ENCODE peak calls at places on chromosome 3, in four cellular contexts. O is NCI-H748 treated with DMSO at 0.1 percent for 48 hours, N is posterior vena cava, X is upper lobe of right lung. B is an unnamed sample.

GRCh38 chr3:31354373-31354772 is 178.4 kb upstream of the STT3B start:
- DNase-seq in N (no peak), O (no peak), X (no peak), B (no peak)

GRCh38 chr3:195274259-195274966 is 3.5 kb upstream of the XXYLT1 start:
- DNase-seq in X (no peak), N (no peak), O (no peak), B (no peak)

GRCh38 chr3:131895766-131896165 is 139.0 kb downstream of the CPNE4 start:
- DNase-seq in O (no peak), N (no peak), X (no peak), B (no peak)

GRCh38 chr3:49714728-49715550 is 4.5 kb downstream of the AMIGO3 start:
- DNase-seq in O (no peak), X (peak), N (peak), B (no peak)

GRCh38 chr3:196440041-196440537 is 7.9 kb upstream of the UBXN7 start:
- DNase-seq in O (no peak), X (no peak), N (no peak), B (no peak)

GRCh38 chr3:51966941-51967383 is 292 bp downstream of the PCBP4 start:
- DNase-seq in N (no peak), O (no peak), X (no peak), B (peak)

GRCh38 chr3:56467108-56467507 is 1.2 kb downstream of the ERC2 start:
- DNase-seq in O (peak), X (peak), N (no peak), B (peak)

GRCh38 chr3:187628169-187628568 is 42.0 kb downstream of the SST start:
- DNase-seq in O (no peak), N (no peak), X (no peak), B (no peak)

GRCh38 chr3:72489916-72490315 is 358.3 kb downstream of the SHQ1 start:
- DNase-seq in X (no peak), N (no peak), O (no peak), B (no peak)

GRCh38 chr3:98782826-98783500 is 19.8 kb downstream of the ST3GAL6 start:
- DNase-seq in N (no peak), X (no peak), O (no peak), B (no peak)

GRCh38 chr3:11510001-11510760 is 133.5 kb downstream of the VGLL4 start:
- DNase-seq in N (no peak), O (peak), X (no peak), B (no peak)

GRCh38 chr3:172208586-172209332 is 169.4 kb downstream of the FNDC3B start:
- DNase-seq in O (no peak), N (no peak), X (no peak), B (no peak)

GRCh38 chr3:170643831-170644230 is 58.0 kb upstream of the SLC7A14 start:
- DNase-seq in O (no peak), N (no peak), X (no peak), B (no peak)